ENCODE peak calls at places on chromosomes 1 and 21, in four cellular contexts. E, K, H and C are unnamed samples.

GRCh38 chr21:34886554-34887385 is 162.3 kb downstream of the RUNX1 start:
- DNase-seq in E (no peak), K (peak; percentile 37), H (no peak), C (peak; percentile 69)

GRCh38 chr1:29500041-29500440 is 263.7 kb downstream of the PTPRU start:
- DNase-seq in E (no peak), K (no peak), H (no peak), C (no peak)

GRCh38 chr1:9690440-9691107 is 39.0 kb downstream of the PIK3CD start:
- DNase-seq in E (no peak), K (no peak), H (no peak), C (no peak)

GRCh38 chr1:197356723-197357533 is 88.9 kb downstream of the CRB1 start:
- DNase-seq in E (peak; percentile 23), K (no peak), H (no peak), C (no peak)

GRCh38 chr1:244092293-244093264 is 41.5 kb downstream of the ZBTB18 start:
- DNase-seq in E (no peak), K (peak; percentile 68), H (no peak), C (no peak)

GRCh38 chr21:39176312-39176711 is 6.9 kb downstream of the PSMG1 start:
- DNase-seq in E (no peak), K (no peak), H (no peak), C (no peak)

GRCh38 chr1:18805925-18806849 is 53.3 kb downstream of the TAS1R2 start:
- DNase-seq in E (no peak), K (no peak), H (no peak), C (no peak)

GRCh38 chr1:66412689-66413088 is 121.3 kb upstream of the SGIP1 start:
- DNase-seq in E (no peak), K (no peak), H (no peak), C (no peak)

GRCh38 chr1:237769916-237770315 is 120.8 kb downstream of the ZP4 start:
- DNase-seq in E (no peak), K (no peak), H (no peak), C (no peak)

GRCh38 chr21:45338326-45339017 is 50.8 kb upstream of the POFUT2 start:
- DNase-seq in E (no peak), K (no peak), H (no peak), C (peak; percentile 19)

GRCh38 chr21:45335761-45336534 is 48.3 kb upstream of the POFUT2 start:
- DNase-seq in E (no peak), K (no peak), H (no peak), C (peak; percentile 38)

GRCh38 chr21:45335151-45335760 is 47.6 kb upstream of the POFUT2 start:
- DNase-seq in E (no peak), K (no peak), H (no peak), C (peak; percentile 19)

GRCh38 chr21:45336535-45336810 is 48.8 kb upstream of the POFUT2 start:
- DNase-seq in E (no peak), K (no peak), H (no peak), C (no peak)

GRCh38 chr21:45336870-45337269 is 49.2 kb upstream of the POFUT2 start:
- DNase-seq in E (no peak), K (no peak), H (no peak), C (peak; percentile 24)
- TF ChIP-seq CTCF in E (no peak), K (no peak), H (no peak), C (no peak)

GRCh38 chr1:44484155-44484688 is 79.2 kb downstream of the RNF220 start:
- DNase-seq in E (no peak), K (no peak), H (no peak), C (no peak)

GRCh38 chr1:44483089-44483488 is 78.0 kb downstream of the RNF220 start:
- DNase-seq in E (peak; percentile 6), K (no peak), H (no peak), C (no peak)

GRCh38 chr1:44485933-44486475 is 80.9 kb downstream of the RNF220 start:
- DNase-seq in E (no peak), K (no peak), H (peak; percentile 14), C (no peak)

GRCh38 chr1:44485229-44485932 is 80.3 kb downstream of the RNF220 start:
- DNase-seq in E (no peak), K (no peak), H (peak; percentile 58), C (no peak)

DNA sequence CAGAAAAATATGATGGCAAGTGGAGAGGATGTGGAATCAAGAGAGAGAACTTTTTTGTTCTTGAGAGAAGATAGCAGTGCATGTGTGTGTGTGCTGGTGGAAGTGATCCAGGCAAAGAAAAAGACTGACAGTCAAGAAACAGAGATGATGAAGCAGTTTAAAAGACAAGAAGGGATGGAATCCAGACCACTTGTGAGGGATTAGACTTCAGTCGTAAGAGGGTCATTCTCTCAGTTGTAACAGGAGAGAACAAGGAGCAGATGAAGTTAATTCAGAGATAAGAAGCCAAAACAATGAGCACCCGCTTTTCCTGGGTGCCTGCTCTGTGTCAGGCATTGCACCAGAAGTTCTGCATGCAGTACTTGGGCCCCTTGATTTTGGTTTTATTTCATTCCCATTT is 76.6 kb downstream of the RNF220 start:
- DNase-seq in E (no peak), K (no peak), H (no peak), C (no peak)
- TF ChIP-seq CTCF in E (no peak), K (no peak), H (no peak), C (no peak)

DNA sequence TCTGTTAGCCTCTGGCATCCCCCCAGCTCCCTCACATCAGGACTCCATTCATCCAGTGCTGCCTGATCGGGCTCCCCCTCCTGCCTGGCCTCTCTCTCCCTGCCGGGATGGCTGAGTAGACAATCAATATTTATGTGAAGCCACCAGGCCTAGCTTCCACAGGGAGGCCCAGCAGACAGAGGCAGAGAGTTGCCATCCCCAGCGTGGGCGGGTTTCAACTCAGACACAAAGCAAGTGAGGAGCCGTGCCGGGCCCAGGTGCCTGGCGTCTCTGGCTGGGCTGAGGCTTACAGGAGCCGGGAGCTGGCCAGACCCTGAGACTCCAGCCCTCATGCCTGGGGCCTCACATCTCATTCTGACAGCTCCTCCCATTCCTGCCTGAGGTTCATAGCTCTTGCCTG is 34.5 kb upstream of the ATP2B4 start:
- DNase-seq in E (no peak), K (no peak), H (no peak), C (no peak)
- TF ChIP-seq CTCF in E (no peak), K (no peak), H (no peak), C (no peak)

GRCh38 chr1:210264521-210265380 is 32.2 kb downstream of the SERTAD4 start:
- DNase-seq in E (no peak), K (no peak), H (no peak), C (no peak)
- TF ChIP-seq CTCF in E (peak; percentile 8), K (no peak), H (no peak), C (no peak)

GRCh38 chr1:20661235-20662109 is at the start of gene DDOST:
- DNase-seq in E (peak; percentile 88), K (peak; percentile 96), H (peak; percentile 98), C (peak; percentile 97)
- TF ChIP-seq CTCF in E (no peak), K (peak; percentile 61), H (no peak), C (peak; percentile 59)

DNA sequence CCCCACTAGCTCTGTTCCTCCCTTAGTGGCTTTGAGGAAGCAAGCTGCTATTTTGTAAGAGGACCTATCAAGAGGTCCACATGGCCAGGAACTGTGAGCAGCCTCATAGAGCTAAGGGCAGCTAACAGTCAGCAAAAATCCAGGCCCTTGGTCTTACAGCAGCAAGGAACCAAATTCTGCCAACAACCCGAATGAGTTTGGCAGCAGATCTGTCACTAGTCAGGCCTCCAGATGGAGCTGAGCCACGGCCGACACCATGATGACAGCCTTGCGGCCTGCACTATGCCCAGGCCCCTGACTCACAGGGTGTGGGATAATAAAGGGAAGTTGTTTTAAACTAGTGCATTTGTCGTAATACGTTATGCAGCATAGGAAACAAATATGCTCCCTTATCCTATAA is 28.0 kb upstream of the H3-3A start:
- DNase-seq in E (no peak), K (peak; percentile 86), H (peak; percentile 82), C (peak; percentile 86)
- TF ChIP-seq CTCF in E (no peak), K (no peak), H (no peak), C (no peak)

DNA sequence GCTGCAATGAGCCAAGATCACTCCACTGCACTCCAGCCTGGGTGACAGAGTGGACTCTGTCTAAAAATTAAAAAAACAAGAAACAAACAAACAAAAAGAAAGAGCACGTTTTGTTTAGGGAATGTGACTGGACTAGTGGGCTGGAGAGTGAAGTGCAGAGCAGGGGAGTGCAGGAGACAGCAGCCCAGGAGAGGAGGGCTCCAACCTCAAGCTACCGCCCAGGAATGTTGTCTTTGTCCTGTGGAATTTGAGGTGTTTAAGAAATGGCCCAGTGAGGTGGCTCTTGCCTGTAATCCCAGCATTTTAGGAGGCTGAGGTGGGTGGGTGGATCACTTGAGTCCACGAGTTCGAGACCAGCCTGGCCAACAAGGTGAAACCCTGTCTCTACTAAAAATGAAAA is 42.4 kb upstream of the MTF2 start:
- DNase-seq in E (no peak), K (no peak), H (no peak), C (no peak)
- TF ChIP-seq CTCF in E (no peak), K (no peak), H (no peak), C (no peak)

GRCh38 chr1:156121441-156121840 is 6.9 kb downstream of the LMNA start:
- DNase-seq in E (no peak), K (no peak), H (no peak), C (no peak)

GRCh38 chr1:156122086-156122485 is 7.6 kb downstream of the LMNA start:
- DNase-seq in E (no peak), K (no peak), H (no peak), C (no peak)

GRCh38 chr1:156122519-156123355 is 8.2 kb downstream of the LMNA start:
- DNase-seq in E (peak; percentile 55), K (peak; percentile 79), H (no peak), C (peak; percentile 75)

GRCh38 chr1:156124557-156125483 is 10.3 kb downstream of the LMNA start:
- DNase-seq in E (no peak), K (peak; percentile 81), H (no peak), C (peak; percentile 78)

GRCh38 chr1:156123356-156124196 is 9.1 kb downstream of the LMNA start:
- DNase-seq in E (peak; percentile 84), K (peak; percentile 95), H (peak; percentile 76), C (peak; percentile 95)
- TF ChIP-seq CTCF in E (no peak), K (peak; percentile 23), H (peak; percentile 16), C (peak; percentile 5)

DNA sequence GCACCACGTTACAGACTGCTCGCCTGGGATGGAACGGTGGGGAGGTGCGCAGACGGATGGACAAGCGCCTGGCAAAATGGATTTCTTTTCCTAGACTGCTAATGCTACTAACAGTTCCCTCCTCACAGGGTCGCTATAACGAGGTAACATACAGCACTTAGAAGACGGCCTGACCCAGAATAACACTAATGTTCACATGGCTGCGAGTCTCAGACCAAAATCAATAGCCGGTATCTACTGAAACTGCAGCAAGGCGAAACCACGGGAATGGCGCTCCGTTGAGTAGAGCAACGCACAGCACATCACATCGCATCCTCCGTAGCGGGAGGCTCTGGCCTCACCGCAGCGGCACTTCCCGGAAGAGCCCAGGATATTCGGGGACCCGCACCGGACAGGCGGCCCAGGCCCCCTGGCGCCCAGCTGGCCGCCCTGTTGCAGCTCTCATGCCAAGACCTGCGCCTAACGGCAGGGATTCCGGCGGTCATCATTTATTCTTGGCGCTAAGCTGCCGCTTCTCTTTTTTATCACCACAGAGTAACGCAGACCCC is 46.6 kb downstream of the VPS26C start:
- DNase-seq in E (no peak), K (peak; percentile 23), H (peak; percentile 47), C (no peak)
- TF ChIP-seq CTCF in E (no peak), K (no peak), H (no peak), C (peak; percentile 9)

DNA sequence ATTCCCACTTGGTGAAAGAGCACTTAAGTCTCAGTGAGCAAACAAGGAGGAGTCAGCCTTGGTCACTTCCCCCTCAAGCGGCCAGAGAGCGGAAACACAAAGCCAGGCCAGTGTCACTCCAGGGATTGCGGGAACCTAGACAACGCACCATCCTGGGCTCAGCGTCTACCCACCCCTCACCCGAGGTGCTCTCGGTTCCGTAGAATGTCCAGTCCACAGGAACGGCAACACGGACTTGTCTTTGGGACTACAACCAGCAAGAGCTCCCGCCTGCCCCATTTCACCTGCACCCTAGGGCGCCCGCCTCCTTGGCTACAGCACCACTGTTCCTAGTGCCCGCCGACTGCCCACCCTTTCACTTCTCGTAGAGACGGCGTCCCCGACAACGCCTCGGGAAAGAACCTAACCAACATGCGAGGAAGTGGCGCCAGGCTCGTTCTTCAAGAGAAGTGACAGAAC is 511 bp downstream of the GDAP2 start:
- DNase-seq in E (peak; percentile 23), K (peak; percentile 67), H (peak; percentile 41), C (peak; percentile 78)
- TF ChIP-seq CTCF in E (peak; percentile 40), K (no peak), H (no peak), C (no peak)